ENCODE peak calls at places on chromosomes 13 and 19, in four cellular contexts. One of them, this sample, is unnamed.

GRCh38 chr19:33394006-33394722 is 20.7 kb downstream of the CEBPG start:
- DNase-seq in progenitor cell of endocrine pancreas: no peak
- DNase-seq in mucosa of gallbladder: no peak
- DNase-seq in Peyer's patch: peak
- DNase-seq in this sample: no peak

GRCh38 chr13:23918208-23918607 is 20.9 kb upstream of the C1QTNF9B start:
- DNase-seq in progenitor cell of endocrine pancreas: no peak
- DNase-seq in mucosa of gallbladder: no peak
- DNase-seq in Peyer's patch: no peak
- DNase-seq in this sample: no peak

GRCh38 chr19:12788682-12789097 is 2.6 kb upstream of the JUNB start:
- DNase-seq in progenitor cell of endocrine pancreas: no peak
- DNase-seq in mucosa of gallbladder: peak
- DNase-seq in Peyer's patch: peak
- DNase-seq in this sample: no peak

GRCh38 chr13:112447306-112447705 is 71.2 kb downstream of the SPACA7 start:
- DNase-seq in progenitor cell of endocrine pancreas: no peak
- DNase-seq in mucosa of gallbladder: peak
- DNase-seq in Peyer's patch: no peak
- DNase-seq in this sample: no peak

GRCh38 chr19:53388904-53389303 is 6.0 kb upstream of the ZNF765 start:
- DNase-seq in progenitor cell of endocrine pancreas: no peak
- DNase-seq in mucosa of gallbladder: no peak
- DNase-seq in Peyer's patch: no peak
- DNase-seq in this sample: no peak

GRCh38 chr13:109790951-109791605 is 4.7 kb upstream of the IRS2 start:
- DNase-seq in progenitor cell of endocrine pancreas: no peak
- DNase-seq in mucosa of gallbladder: no peak
- DNase-seq in Peyer's patch: no peak
- DNase-seq in this sample: peak

GRCh38 chr13:47175172-47175806 is 278.4 kb upstream of the HTR2A start:
- DNase-seq in progenitor cell of endocrine pancreas: no peak
- DNase-seq in mucosa of gallbladder: no peak
- DNase-seq in Peyer's patch: no peak
- DNase-seq in this sample: no peak

GRCh38 chr19:47231215-47232054 is 436 bp upstream of the BBC3 start:
- DNase-seq in progenitor cell of endocrine pancreas: peak
- DNase-seq in mucosa of gallbladder: peak
- DNase-seq in Peyer's patch: peak
- DNase-seq in this sample: no peak

GRCh38 chr19:18521692-18522123 is at the start of gene ELL:
- DNase-seq in progenitor cell of endocrine pancreas: no peak
- DNase-seq in mucosa of gallbladder: no peak
- DNase-seq in Peyer's patch: no peak
- DNase-seq in this sample: no peak

GRCh38 chr19:50191270-50191669 is 12.2 kb upstream of the MYH14 start:
- DNase-seq in progenitor cell of endocrine pancreas: no peak
- DNase-seq in mucosa of gallbladder: peak
- DNase-seq in Peyer's patch: no peak
- DNase-seq in this sample: no peak

GRCh38 chr13:94494021-94494420 is 14.5 kb upstream of the DCT start:
- DNase-seq in progenitor cell of endocrine pancreas: no peak
- DNase-seq in mucosa of gallbladder: no peak
- DNase-seq in Peyer's patch: no peak
- DNase-seq in this sample: no peak

This sample was measured in SIG-M5.